ENCODE peak calls at places on chromosomes 7 and 10, in seven cellular contexts. U is effector memory CD8-positive, alpha-beta T cell; W is T1000; P is activated effector memory CD4-positive, alpha-beta T cell treated with anti-CD3 and anti-CD28 coated beads, Interleukin-2, amount 50 U/mL, for 16 hours; X is Calu3; L is neuronal stem cell; S is stimulated activated CD8-positive, alpha-beta memory T cell treated with anti-CD3 and anti-CD28 coated beads, Interleukin-2, amount 100 ng/mL, for 1 hour. D is an unnamed sample.
A peak's percentile ranks its signal among the peaks of the same experiment; 100 is the strongest.

GRCh38 chr10:77091745-77092144 is 545.9 kb downstream of the KCNMA1 start:
- DNase-seq in S (no peak), X (no peak), U (no peak), P (no peak), L (no peak), W (no peak), D (no peak)

GRCh38 chr7:518630-519428 is 817 bp downstream of the PDGFA start:
- DNase-seq in P (peak; percentile 73), U (no peak), L (no peak), W (peak; percentile 45), X (peak; percentile 84), S (no peak), D (peak; percentile 65)

GRCh38 chr10:18254086-18254485 is 113.9 kb downstream of the CACNB2 start:
- DNase-seq in W (no peak), L (no peak), U (no peak), X (no peak), S (no peak), P (no peak), D (no peak)

GRCh38 chr10:11098628-11099027 is 81.0 kb downstream of the CELF2 start:
- DNase-seq in U (no peak), S (no peak), L (no peak), X (no peak), W (no peak), P (no peak), D (no peak)

GRCh38 chr7:74525881-74526280 is 72.2 kb downstream of the GTF2IRD1 start:
- DNase-seq in P (no peak), W (no peak), L (no peak), U (no peak), X (no peak), S (no peak), D (no peak)

GRCh38 chr10:64484931-64485330 is 963.7 kb downstream of the REEP3 start:
- DNase-seq in L (no peak), U (no peak), S (no peak), P (no peak), X (no peak), W (no peak), D (no peak)

GRCh38 chr10:103916901-103917300 is 1.1 kb downstream of the STN1 start:
- DNase-seq in L (no peak), P (no peak), X (no peak), W (no peak), U (no peak), S (no peak), D (no peak)

GRCh38 chr10:11515596-11516418 is 95.6 kb downstream of the USP6NL start:
- DNase-seq in L (no peak), W (no peak), S (peak; percentile 8), X (peak; percentile 41), U (peak; percentile 32), P (peak; percentile 71), D (peak; percentile 53)

GRCh38 chr10:123972481-123973401 is 81.1 kb upstream of the CPXM2 start:
- DNase-seq in P (no peak), S (no peak), X (no peak), L (peak; percentile 32), U (no peak), W (no peak), D (no peak)

GRCh38 chr10:102405632-102406031 is 10.1 kb downstream of the NFKB2 start:
- DNase-seq in L (no peak), W (no peak), P (no peak), U (no peak), X (no peak), S (no peak), D (no peak)

GRCh38 chr7:6167004-6167551 is 105.3 kb downstream of the CYTH3 start:
- DNase-seq in P (peak; percentile 53), L (no peak), W (no peak), S (no peak), U (no peak), X (no peak), D (no peak)

GRCh38 chr7:131293018-131293417 is 34.7 kb upstream of the MKLN1 start:
- DNase-seq in U (no peak), X (no peak), W (no peak), S (no peak), P (no peak), L (no peak), D (no peak)

GRCh38 chr10:44908071-44908709 is 2.9 kb upstream of the TMEM72 start:
- DNase-seq in W (no peak), S (no peak), P (no peak), X (no peak), U (no peak), L (no peak), D (no peak)

GRCh38 chr10:91907914-91908357 is 1.4 kb downstream of the FGFBP3 start:
- DNase-seq in L (no peak), S (no peak), U (no peak), X (no peak), W (no peak), P (no peak), D (no peak)

GRCh38 chr7:81470084-81470723 is 299.6 kb downstream of the HGF start:
- DNase-seq in X (peak; percentile 66), P (no peak), U (no peak), W (peak; percentile 28), S (no peak), L (peak; percentile 37), D (peak; percentile 71)

GRCh38 chr10:125562737-125563136 is 120.2 kb downstream of the TEX36 start:
- DNase-seq in P (no peak), X (no peak), S (no peak), W (no peak), U (no peak), L (no peak), D (no peak)

GRCh38 chr7:34830390-34830789 is 172.4 kb downstream of the NPSR1 start:
- DNase-seq in L (no peak), P (no peak), X (no peak), W (no peak), U (no peak), S (no peak), D (no peak)

GRCh38 chr10:119807960-119808697 is 64.5 kb downstream of the MCMBP start:
- DNase-seq in P (no peak), L (no peak), U (no peak), S (no peak), X (no peak), W (no peak), D (peak; percentile 31)

GRCh38 chr10:12911795-12912194 is 89.7 kb downstream of the CCDC3 start:
- DNase-seq in S (no peak), X (no peak), U (no peak), W (no peak), P (no peak), L (no peak), D (no peak)

GRCh38 chr10:71009031-71009605 is 120.8 kb upstream of the PCBD1 start:
- DNase-seq in X (no peak), L (no peak), W (no peak), P (no peak), S (no peak), U (no peak), D (no peak)

GRCh38 chr7:130917669-130918128 is 183.7 kb upstream of the KLF14 start:
- DNase-seq in L (no peak), W (no peak), X (no peak), U (no peak), S (no peak), P (no peak), D (peak; percentile 59)

GRCh38 chr7:95871078-95871848 is 98.9 kb downstream of the DYNC1I1 start:
- DNase-seq in L (peak; percentile 49), X (peak; percentile 24), S (no peak), P (no peak), U (no peak), W (no peak), D (peak; percentile 65)

GRCh38 chr7:158461824-158462223 is 125.8 kb downstream of the PTPRN2 start:
- DNase-seq in U (no peak), X (no peak), W (no peak), L (no peak), S (no peak), P (no peak), D (peak; percentile 36)

GRCh38 chr10:124688889-124689670 is 55.1 kb downstream of the FAM53B start:
- DNase-seq in P (peak; percentile 84), X (no peak), U (peak; percentile 66), S (no peak), L (no peak), W (no peak), D (no peak)

GRCh38 chr10:60573342-60573741 is 183.7 kb upstream of the ANK3 start:
- DNase-seq in X (no peak), P (peak; percentile 85), U (no peak), S (no peak), L (peak; percentile 11), W (no peak), D (no peak)

GRCh38 chr7:132192809-132193208 is 383.5 kb downstream of the PLXNA4 start:
- DNase-seq in W (no peak), L (no peak), X (no peak), S (no peak), P (no peak), U (no peak), D (no peak)

GRCh38 chr7:151792671-151793070 is 84.2 kb downstream of the PRKAG2 start:
- DNase-seq in U (no peak), W (no peak), P (no peak), L (no peak), S (no peak), X (no peak), D (no peak)

GRCh38 chr10:77104459-77104980 is 533.1 kb downstream of the KCNMA1 start:
- DNase-seq in X (no peak), S (no peak), W (peak; percentile 92), L (no peak), P (no peak), U (no peak), D (no peak)

GRCh38 chr7:66739477-66739876 is 1.1 kb upstream of the RABGEF1 start:
- DNase-seq in P (no peak), L (no peak), X (no peak), W (no peak), U (no peak), S (no peak), D (peak; percentile 48)

GRCh38 chr10:131928248-131929095 is 27.7 kb downstream of the PPP2R2D start:
- DNase-seq in X (no peak), P (peak; percentile 75), S (no peak), U (peak; percentile 25), W (no peak), L (no peak), D (peak; percentile 24)

GRCh38 chr7:14016950-14017349 is 27.5 kb upstream of the ETV1 start:
- DNase-seq in S (no peak), X (no peak), P (no peak), L (no peak), U (no peak), W (no peak), D (no peak)

GRCh38 chr10:122323941-122324675 is 50.4 kb upstream of the PLEKHA1 start:
- DNase-seq in P (no peak), L (no peak), X (no peak), S (no peak), U (no peak), W (no peak), D (peak; percentile 14)

GRCh38 chr10:80487791-80488538 is 33.9 kb downstream of the TSPAN14 start:
- DNase-seq in W (no peak), P (peak; percentile 84), L (no peak), U (peak; percentile 75), X (no peak), S (peak; percentile 40), D (peak; percentile 80)